ENCODE peak calls at places on chromosomes 4 and X, in ten cellular contexts. One of them, this sample, is unnamed.

GRCh38 chr4:105140684-105141490 is 5.8 kb upstream of the TET2 start:
- ATAC-seq in mucosa of descending colon: peak; percentile 62
- ATAC-seq in upper lobe of right lung: peak; percentile 71
- ATAC-seq in right lobe of liver: peak; percentile 93
- ATAC-seq in body of pancreas: peak; percentile 62
- ATAC-seq in PC-3: peak; percentile 31
- ATAC-seq in upper lobe of left lung: no peak
- ATAC-seq in CD4-positive, CD25-positive, alpha-beta regulatory T cell: peak; percentile 64
- ATAC-seq in left lung: peak; percentile 52
- ATAC-seq in heart left ventricle: peak; percentile 75
- ATAC-seq in this sample: no peak

GRCh38 chrX:41005445-41005992 is 79.7 kb upstream of the USP9X start:
- ATAC-seq in mucosa of descending colon: no peak
- ATAC-seq in upper lobe of right lung: no peak
- ATAC-seq in right lobe of liver: no peak
- ATAC-seq in body of pancreas: no peak
- ATAC-seq in PC-3: no peak
- ATAC-seq in upper lobe of left lung: no peak
- ATAC-seq in CD4-positive, CD25-positive, alpha-beta regulatory T cell: no peak
- ATAC-seq in left lung: no peak
- ATAC-seq in heart left ventricle: no peak
- ATAC-seq in this sample: no peak

GRCh38 chr4:16222957-16223527 is 3.2 kb downstream of the TAPT1 start:
- ATAC-seq in mucosa of descending colon: no peak
- ATAC-seq in upper lobe of right lung: peak; percentile 53
- ATAC-seq in right lobe of liver: peak; percentile 77
- ATAC-seq in body of pancreas: no peak
- ATAC-seq in PC-3: no peak
- ATAC-seq in upper lobe of left lung: no peak
- ATAC-seq in CD4-positive, CD25-positive, alpha-beta regulatory T cell: no peak
- ATAC-seq in left lung: peak; percentile 55
- ATAC-seq in heart left ventricle: no peak
- ATAC-seq in this sample: no peak

GRCh38 chr4:16926214-16926613 is 27.8 kb upstream of the LDB2 start:
- ATAC-seq in mucosa of descending colon: no peak
- ATAC-seq in upper lobe of right lung: no peak
- ATAC-seq in right lobe of liver: no peak
- ATAC-seq in body of pancreas: no peak
- ATAC-seq in PC-3: no peak
- ATAC-seq in upper lobe of left lung: no peak
- ATAC-seq in CD4-positive, CD25-positive, alpha-beta regulatory T cell: no peak
- ATAC-seq in left lung: no peak
- ATAC-seq in heart left ventricle: no peak
- ATAC-seq in this sample: no peak

GRCh38 chrX:43664708-43665107 is 8.6 kb downstream of the MAOA start:
- ATAC-seq in mucosa of descending colon: peak; percentile 70
- ATAC-seq in upper lobe of right lung: no peak
- ATAC-seq in right lobe of liver: peak; percentile 84
- ATAC-seq in body of pancreas: no peak
- ATAC-seq in PC-3: no peak
- ATAC-seq in upper lobe of left lung: no peak
- ATAC-seq in CD4-positive, CD25-positive, alpha-beta regulatory T cell: no peak
- ATAC-seq in left lung: no peak
- ATAC-seq in heart left ventricle: no peak
- ATAC-seq in this sample: no peak

GRCh38 chr4:100017627-100018310 is 67.7 kb upstream of the H2AZ1 start:
- ATAC-seq in mucosa of descending colon: no peak
- ATAC-seq in upper lobe of right lung: no peak
- ATAC-seq in right lobe of liver: no peak
- ATAC-seq in body of pancreas: no peak
- ATAC-seq in PC-3: peak; percentile 93
- ATAC-seq in upper lobe of left lung: no peak
- ATAC-seq in CD4-positive, CD25-positive, alpha-beta regulatory T cell: no peak
- ATAC-seq in left lung: no peak
- ATAC-seq in heart left ventricle: no peak
- ATAC-seq in this sample: no peak

GRCh38 chrX:16852617-16853179 is 17.5 kb downstream of the RBBP7 start:
- ATAC-seq in mucosa of descending colon: no peak
- ATAC-seq in upper lobe of right lung: no peak
- ATAC-seq in right lobe of liver: no peak
- ATAC-seq in body of pancreas: no peak
- ATAC-seq in PC-3: no peak
- ATAC-seq in upper lobe of left lung: no peak
- ATAC-seq in CD4-positive, CD25-positive, alpha-beta regulatory T cell: peak; percentile 66
- ATAC-seq in left lung: no peak
- ATAC-seq in heart left ventricle: no peak
- ATAC-seq in this sample: no peak

GRCh38 chr4:25013756-25014737 is 16.7 kb downstream of the LGI2 start:
- ATAC-seq in mucosa of descending colon: no peak
- ATAC-seq in upper lobe of right lung: peak; percentile 48
- ATAC-seq in right lobe of liver: no peak
- ATAC-seq in body of pancreas: no peak
- ATAC-seq in PC-3: no peak
- ATAC-seq in upper lobe of left lung: peak; percentile 56
- ATAC-seq in CD4-positive, CD25-positive, alpha-beta regulatory T cell: no peak
- ATAC-seq in left lung: peak; percentile 32
- ATAC-seq in heart left ventricle: no peak
- ATAC-seq in this sample: peak; percentile 29

GRCh38 chrX:40035726-40036125 is 62.0 kb downstream of the BCOR start:
- ATAC-seq in mucosa of descending colon: peak; percentile 74
- ATAC-seq in upper lobe of right lung: no peak
- ATAC-seq in right lobe of liver: peak; percentile 55
- ATAC-seq in body of pancreas: no peak
- ATAC-seq in PC-3: no peak
- ATAC-seq in upper lobe of left lung: no peak
- ATAC-seq in CD4-positive, CD25-positive, alpha-beta regulatory T cell: no peak
- ATAC-seq in left lung: no peak
- ATAC-seq in heart left ventricle: no peak
- ATAC-seq in this sample: no peak

GRCh38 chrX:72621163-72621562 is 48.5 kb upstream of the HDAC8 start:
- ATAC-seq in mucosa of descending colon: peak; percentile 55
- ATAC-seq in upper lobe of right lung: no peak
- ATAC-seq in right lobe of liver: no peak
- ATAC-seq in body of pancreas: peak; percentile 45
- ATAC-seq in PC-3: peak; percentile 40
- ATAC-seq in upper lobe of left lung: no peak
- ATAC-seq in CD4-positive, CD25-positive, alpha-beta regulatory T cell: no peak
- ATAC-seq in left lung: peak; percentile 40
- ATAC-seq in heart left ventricle: no peak
- ATAC-seq in this sample: no peak

GRCh38 chr4:43251760-43252317 is 359.3 kb downstream of the GRXCR1 start:
- ATAC-seq in mucosa of descending colon: no peak
- ATAC-seq in upper lobe of right lung: no peak
- ATAC-seq in right lobe of liver: no peak
- ATAC-seq in body of pancreas: no peak
- ATAC-seq in PC-3: no peak
- ATAC-seq in upper lobe of left lung: no peak
- ATAC-seq in CD4-positive, CD25-positive, alpha-beta regulatory T cell: no peak
- ATAC-seq in left lung: no peak
- ATAC-seq in heart left ventricle: no peak
- ATAC-seq in this sample: no peak

GRCh38 chr4:36737691-36738090 is 456.3 kb downstream of the DTHD1 start:
- ATAC-seq in mucosa of descending colon: no peak
- ATAC-seq in upper lobe of right lung: no peak
- ATAC-seq in right lobe of liver: no peak
- ATAC-seq in body of pancreas: no peak
- ATAC-seq in PC-3: no peak
- ATAC-seq in upper lobe of left lung: no peak
- ATAC-seq in CD4-positive, CD25-positive, alpha-beta regulatory T cell: no peak
- ATAC-seq in left lung: no peak
- ATAC-seq in heart left ventricle: no peak
- ATAC-seq in this sample: no peak

GRCh38 chr4:176745902-176746301 is 46.8 kb downstream of the VEGFC start:
- ATAC-seq in mucosa of descending colon: no peak
- ATAC-seq in upper lobe of right lung: no peak
- ATAC-seq in right lobe of liver: no peak
- ATAC-seq in body of pancreas: no peak
- ATAC-seq in PC-3: no peak
- ATAC-seq in upper lobe of left lung: no peak
- ATAC-seq in CD4-positive, CD25-positive, alpha-beta regulatory T cell: no peak
- ATAC-seq in left lung: no peak
- ATAC-seq in heart left ventricle: no peak
- ATAC-seq in this sample: no peak

GRCh38 chr4:118259103-118259502 is 93.7 kb downstream of the PRSS12 start:
- ATAC-seq in mucosa of descending colon: no peak
- ATAC-seq in upper lobe of right lung: no peak
- ATAC-seq in right lobe of liver: no peak
- ATAC-seq in body of pancreas: no peak
- ATAC-seq in PC-3: no peak
- ATAC-seq in upper lobe of left lung: no peak
- ATAC-seq in CD4-positive, CD25-positive, alpha-beta regulatory T cell: no peak
- ATAC-seq in left lung: no peak
- ATAC-seq in heart left ventricle: no peak
- ATAC-seq in this sample: no peak

GRCh38 chr4:102527695-102528094 is 26.5 kb downstream of the NFKB1 start:
- ATAC-seq in mucosa of descending colon: no peak
- ATAC-seq in upper lobe of right lung: no peak
- ATAC-seq in right lobe of liver: no peak
- ATAC-seq in body of pancreas: no peak
- ATAC-seq in PC-3: no peak
- ATAC-seq in upper lobe of left lung: no peak
- ATAC-seq in CD4-positive, CD25-positive, alpha-beta regulatory T cell: peak; percentile 50
- ATAC-seq in left lung: no peak
- ATAC-seq in heart left ventricle: no peak
- ATAC-seq in this sample: no peak

GRCh38 chr4:7037425-7037824 is 5.7 kb upstream of the TADA2B start:
- ATAC-seq in mucosa of descending colon: no peak
- ATAC-seq in upper lobe of right lung: no peak
- ATAC-seq in right lobe of liver: no peak
- ATAC-seq in body of pancreas: no peak
- ATAC-seq in PC-3: no peak
- ATAC-seq in upper lobe of left lung: no peak
- ATAC-seq in CD4-positive, CD25-positive, alpha-beta regulatory T cell: no peak
- ATAC-seq in left lung: no peak
- ATAC-seq in heart left ventricle: no peak
- ATAC-seq in this sample: no peak

GRCh38 chrX:23341452-23341851 is 6.8 kb downstream of the PTCHD1 start:
- ATAC-seq in mucosa of descending colon: peak; percentile 58
- ATAC-seq in upper lobe of right lung: no peak
- ATAC-seq in right lobe of liver: no peak
- ATAC-seq in body of pancreas: no peak
- ATAC-seq in PC-3: no peak
- ATAC-seq in upper lobe of left lung: no peak
- ATAC-seq in CD4-positive, CD25-positive, alpha-beta regulatory T cell: no peak
- ATAC-seq in left lung: no peak
- ATAC-seq in heart left ventricle: no peak
- ATAC-seq in this sample: no peak

GRCh38 chr4:38871593-38871992 is 4.0 kb downstream of the FAM114A1 start:
- ATAC-seq in mucosa of descending colon: no peak
- ATAC-seq in upper lobe of right lung: no peak
- ATAC-seq in right lobe of liver: no peak
- ATAC-seq in body of pancreas: no peak
- ATAC-seq in PC-3: no peak
- ATAC-seq in upper lobe of left lung: no peak
- ATAC-seq in CD4-positive, CD25-positive, alpha-beta regulatory T cell: no peak
- ATAC-seq in left lung: no peak
- ATAC-seq in heart left ventricle: no peak
- ATAC-seq in this sample: no peak
- H3K4me1 ChIP-seq in mucosa of descending colon: peaks cover 27% of the 10 kb centered on the region
- H3K4me1 ChIP-seq in upper lobe of right lung: peaks cover 22% of the 10 kb centered on the region
- H3K4me1 ChIP-seq in right lobe of liver: peaks cover 39% of the 10 kb centered on the region
- H3K4me1 ChIP-seq in body of pancreas: peaks cover 48% of the 10 kb centered on the region
- H3K4me1 ChIP-seq in PC-3: peaks cover 47% of the 10 kb centered on the region
- H3K4me1 ChIP-seq in upper lobe of left lung: peaks cover 32% of the 10 kb centered on the region
- H3K4me1 ChIP-seq in CD4-positive, CD25-positive, alpha-beta regulatory T cell: peaks cover 3% of the 10 kb centered on the region
- H3K4me1 ChIP-seq in left lung: peaks cover 18% of the 10 kb centered on the region
- H3K4me1 ChIP-seq in heart left ventricle: peaks cover 32% of the 10 kb centered on the region
- H3K4me1 ChIP-seq in this sample: peaks cover 71% of the 10 kb centered on the region

DNA sequence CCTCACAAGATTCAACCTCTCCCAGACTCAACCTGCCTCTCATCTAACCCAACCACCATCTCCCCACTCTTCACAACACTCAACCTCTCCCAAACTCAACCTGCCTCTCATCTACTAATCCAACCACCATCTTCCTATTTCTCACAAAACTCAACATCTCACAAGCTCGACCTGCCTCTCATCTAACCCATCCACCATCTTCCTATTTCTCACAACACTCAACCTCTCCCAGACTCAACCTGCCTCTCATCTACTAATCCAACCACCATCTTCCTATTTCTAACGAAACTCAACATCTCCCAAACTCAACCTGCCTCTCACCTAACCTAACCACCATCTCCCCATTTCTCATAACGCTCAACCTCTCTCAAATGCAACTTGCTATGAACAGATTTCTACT is 29.8 kb downstream of the FAT1 start:
- ATAC-seq in mucosa of descending colon: no peak
- ATAC-seq in upper lobe of right lung: no peak
- ATAC-seq in right lobe of liver: no peak
- ATAC-seq in body of pancreas: no peak
- ATAC-seq in PC-3: no peak
- ATAC-seq in upper lobe of left lung: no peak
- ATAC-seq in CD4-positive, CD25-positive, alpha-beta regulatory T cell: no peak
- ATAC-seq in left lung: no peak
- ATAC-seq in heart left ventricle: no peak
- ATAC-seq in this sample: no peak
- H3K4me1 ChIP-seq in mucosa of descending colon: no peaks in the 10 kb centered on the region
- H3K4me1 ChIP-seq in upper lobe of right lung: peaks cover 7% of the 10 kb centered on the region
- H3K4me1 ChIP-seq in right lobe of liver: no peaks in the 10 kb centered on the region
- H3K4me1 ChIP-seq in body of pancreas: peaks cover 46% of the 10 kb centered on the region
- H3K4me1 ChIP-seq in PC-3: peaks cover 18% of the 10 kb centered on the region
- H3K4me1 ChIP-seq in upper lobe of left lung: peaks cover 9% of the 10 kb centered on the region
- H3K4me1 ChIP-seq in CD4-positive, CD25-positive, alpha-beta regulatory T cell: no peaks in the 10 kb centered on the region
- H3K4me1 ChIP-seq in left lung: no peaks in the 10 kb centered on the region
- H3K4me1 ChIP-seq in heart left ventricle: peaks cover 28% of the 10 kb centered on the region
- H3K4me1 ChIP-seq in this sample: peaks cover 13% of the 10 kb centered on the region

DNA sequence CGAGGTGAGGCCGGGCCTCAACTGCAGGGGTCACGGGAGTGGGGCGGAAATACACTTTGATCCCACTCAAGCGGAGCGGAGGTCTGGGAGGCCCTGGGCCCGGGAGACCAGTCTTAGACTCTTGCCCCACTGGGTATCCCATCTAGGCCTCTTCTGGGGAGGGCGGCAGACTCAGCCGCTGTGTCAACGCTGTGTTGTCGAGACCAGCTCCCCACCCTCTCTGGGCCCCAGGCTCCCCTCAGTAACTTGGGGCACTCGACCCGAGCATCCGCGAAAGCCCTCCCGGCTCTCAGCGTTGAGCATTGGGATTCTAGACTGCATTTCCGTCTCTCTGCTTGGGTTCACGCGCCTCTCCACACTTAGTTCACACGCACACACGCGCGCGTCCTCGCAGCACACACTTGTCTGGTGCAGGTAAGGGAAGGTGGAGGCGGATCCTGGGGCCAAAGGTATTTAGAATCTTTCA is 1.7 kb downstream of the NKX3-2 start:
- ATAC-seq in mucosa of descending colon: no peak
- ATAC-seq in upper lobe of right lung: no peak
- ATAC-seq in right lobe of liver: no peak
- ATAC-seq in body of pancreas: no peak
- ATAC-seq in PC-3: no peak
- ATAC-seq in upper lobe of left lung: no peak
- ATAC-seq in CD4-positive, CD25-positive, alpha-beta regulatory T cell: no peak
- ATAC-seq in left lung: no peak
- ATAC-seq in heart left ventricle: no peak
- ATAC-seq in this sample: no peak
- H3K4me1 ChIP-seq in mucosa of descending colon: peaks cover 22% of the 10 kb centered on the region
- H3K4me1 ChIP-seq in upper lobe of right lung: peaks cover 32% of the 10 kb centered on the region
- H3K4me1 ChIP-seq in right lobe of liver: peaks cover 10% of the 10 kb centered on the region
- H3K4me1 ChIP-seq in body of pancreas: peaks cover 48% of the 10 kb centered on the region
- H3K4me1 ChIP-seq in PC-3: peaks cover 5% of the 10 kb centered on the region
- H3K4me1 ChIP-seq in upper lobe of left lung: peaks cover 49% of the 10 kb centered on the region
- H3K4me1 ChIP-seq in CD4-positive, CD25-positive, alpha-beta regulatory T cell: peaks cover 68% of the 10 kb centered on the region
- H3K4me1 ChIP-seq in left lung: peaks cover 7% of the 10 kb centered on the region
- H3K4me1 ChIP-seq in heart left ventricle: peaks cover 44% of the 10 kb centered on the region
- H3K4me1 ChIP-seq in this sample: peaks cover 30% of the 10 kb centered on the region

GRCh38 chr4:142727152-142727551 is 118.9 kb downstream of the INPP4B start:
- ATAC-seq in mucosa of descending colon: no peak
- ATAC-seq in upper lobe of right lung: no peak
- ATAC-seq in right lobe of liver: no peak
- ATAC-seq in body of pancreas: no peak
- ATAC-seq in PC-3: no peak
- ATAC-seq in upper lobe of left lung: no peak
- ATAC-seq in CD4-positive, CD25-positive, alpha-beta regulatory T cell: no peak
- ATAC-seq in left lung: no peak
- ATAC-seq in heart left ventricle: no peak
- ATAC-seq in this sample: no peak
- H3K4me1 ChIP-seq in mucosa of descending colon: no peaks in the 10 kb centered on the region
- H3K4me1 ChIP-seq in upper lobe of right lung: no peaks in the 10 kb centered on the region
- H3K4me1 ChIP-seq in right lobe of liver: no peaks in the 10 kb centered on the region
- H3K4me1 ChIP-seq in body of pancreas: no peaks in the 10 kb centered on the region
- H3K4me1 ChIP-seq in PC-3: no peaks in the 10 kb centered on the region
- H3K4me1 ChIP-seq in upper lobe of left lung: no peaks in the 10 kb centered on the region
- H3K4me1 ChIP-seq in CD4-positive, CD25-positive, alpha-beta regulatory T cell: no peaks in the 10 kb centered on the region
- H3K4me1 ChIP-seq in left lung: no peaks in the 10 kb centered on the region
- H3K4me1 ChIP-seq in heart left ventricle: no peaks in the 10 kb centered on the region
- H3K4me1 ChIP-seq in this sample: peaks cover 8% of the 10 kb centered on the region